ENCODE peak calls at places on chromosomes 5 and 9, in five cellular contexts. One of them, this sample, is unnamed.

GRCh38 chr5:95856501-95856981 is 34.0 kb upstream of the GLRX start:
- DNase-seq in HCT116: no peak
- DNase-seq in suprapubic skin: no peak
- DNase-seq in transverse colon: no peak
- DNase-seq in prostate gland: no peak
- DNase-seq in this sample: no peak

GRCh38 chr5:56840597-56840996 is 25.2 kb downstream of the MAP3K1 start:
- DNase-seq in transverse colon: no peak
- DNase-seq in prostate gland: no peak
- DNase-seq in HCT116: no peak
- DNase-seq in suprapubic skin: no peak
- DNase-seq in this sample: no peak

GRCh38 chr9:18261143-18261542 is 212.8 kb upstream of the ADAMTSL1 start:
- DNase-seq in prostate gland: no peak
- DNase-seq in HCT116: no peak
- DNase-seq in transverse colon: no peak
- DNase-seq in suprapubic skin: no peak
- DNase-seq in this sample: no peak

GRCh38 chr9:110029422-110029814 is 178.5 kb downstream of the C9orf152 start:
- DNase-seq in suprapubic skin: no peak
- DNase-seq in transverse colon: no peak
- DNase-seq in HCT116: no peak
- DNase-seq in prostate gland: no peak
- DNase-seq in this sample: no peak

GRCh38 chr9:129394011-129394919 is 216.2 kb upstream of the IER5L start:
- DNase-seq in transverse colon: no peak
- DNase-seq in HCT116: no peak
- DNase-seq in prostate gland: no peak
- DNase-seq in suprapubic skin: peak; percentile 51
- DNase-seq in this sample: peak; percentile 42

GRCh38 chr5:78698218-78698751 is 49.7 kb upstream of the LHFPL2 start:
- DNase-seq in suprapubic skin: no peak
- DNase-seq in HCT116: no peak
- DNase-seq in prostate gland: no peak
- DNase-seq in transverse colon: no peak
- DNase-seq in this sample: no peak

GRCh38 chr9:87494970-87495471 is 2.6 kb upstream of the DAPK1 start:
- DNase-seq in suprapubic skin: peak; percentile 66
- DNase-seq in transverse colon: peak; percentile 29
- DNase-seq in prostate gland: no peak
- DNase-seq in HCT116: no peak
- DNase-seq in this sample: no peak

GRCh38 chr5:176943816-176944215 is 44.7 kb upstream of the HK3 start:
- DNase-seq in suprapubic skin: no peak
- DNase-seq in transverse colon: no peak
- DNase-seq in HCT116: no peak
- DNase-seq in prostate gland: no peak
- DNase-seq in this sample: no peak

DNA sequence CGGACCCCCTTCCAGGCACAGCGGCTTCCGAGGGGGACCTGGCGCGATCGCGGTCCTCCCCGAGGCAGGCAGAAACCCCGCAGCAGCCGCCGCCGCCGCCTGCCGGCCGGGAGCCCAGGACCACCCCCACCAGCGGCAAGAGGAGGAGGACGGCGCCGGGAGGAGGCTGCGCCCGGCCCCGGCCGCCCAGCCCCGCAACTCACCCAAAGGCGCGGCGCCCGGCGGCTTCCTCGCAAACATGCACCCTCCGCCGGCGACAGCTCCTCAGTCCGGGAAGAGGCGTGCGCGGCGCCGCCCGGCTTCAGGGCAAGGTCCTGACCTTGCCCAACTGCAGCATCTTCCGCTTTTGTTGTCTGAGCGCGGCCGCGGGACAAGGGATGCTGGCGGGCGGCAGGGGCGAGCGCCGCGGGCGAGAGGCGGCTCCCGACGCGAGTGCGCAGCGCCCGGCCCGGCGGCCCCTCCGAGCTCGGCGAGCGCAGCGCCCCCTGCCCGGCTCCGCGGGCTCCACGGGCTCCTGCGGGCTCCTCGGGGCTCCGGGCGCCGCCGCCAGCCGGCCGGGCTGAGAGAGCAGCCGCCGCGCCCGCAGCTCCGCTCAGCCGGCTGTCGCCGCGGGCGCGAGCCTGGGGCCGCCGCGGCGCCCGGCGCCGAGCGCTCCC is 504 bp downstream of the CTNND2 start:
- DNase-seq in prostate gland: no peak
- DNase-seq in HCT116: no peak
- DNase-seq in transverse colon: no peak
- DNase-seq in suprapubic skin: no peak
- DNase-seq in this sample: peak; percentile 82
- TF ChIP-seq POLR2AphosphoS5 in prostate gland: no peak
- TF ChIP-seq POLR2AphosphoS5 in HCT116: no peak
- TF ChIP-seq POLR2AphosphoS5 in transverse colon: no peak
- TF ChIP-seq POLR2AphosphoS5 in suprapubic skin: no peak
- TF ChIP-seq POLR2AphosphoS5 in this sample: peak; percentile 76

GRCh38 chr5:129945031-129945430 is 40.8 kb downstream of the CHSY3 start:
- DNase-seq in HCT116: no peak
- DNase-seq in prostate gland: no peak
- DNase-seq in transverse colon: no peak
- DNase-seq in suprapubic skin: no peak
- DNase-seq in this sample: no peak
- H3K27ac ChIP-seq in HCT116: no peak overlapping the region
- H3K27ac ChIP-seq in prostate gland: no peak overlapping the region
- H3K27ac ChIP-seq in transverse colon: no peak overlapping the region
- H3K27ac ChIP-seq in suprapubic skin: no peak overlapping the region
- H3K27ac ChIP-seq in this sample: no peak overlapping the region

GRCh38 chr5:83044941-83045340 is 32.3 kb downstream of the TMEM167A start:
- DNase-seq in transverse colon: no peak
- DNase-seq in prostate gland: no peak
- DNase-seq in suprapubic skin: no peak
- DNase-seq in HCT116: no peak
- DNase-seq in this sample: no peak

GRCh38 chr5:83048277-83048676 is 28.9 kb downstream of the TMEM167A start:
- DNase-seq in suprapubic skin: no peak
- DNase-seq in prostate gland: no peak
- DNase-seq in transverse colon: no peak
- DNase-seq in HCT116: no peak
- DNase-seq in this sample: no peak

GRCh38 chr5:83050723-83051340 is 26.4 kb downstream of the TMEM167A start:
- DNase-seq in suprapubic skin: no peak
- DNase-seq in transverse colon: no peak
- DNase-seq in prostate gland: no peak
- DNase-seq in HCT116: no peak
- DNase-seq in this sample: no peak

GRCh38 chr5:83048811-83049210 is 28.4 kb downstream of the TMEM167A start:
- DNase-seq in prostate gland: no peak
- DNase-seq in transverse colon: no peak
- DNase-seq in HCT116: no peak
- DNase-seq in suprapubic skin: no peak
- DNase-seq in this sample: no peak

DNA sequence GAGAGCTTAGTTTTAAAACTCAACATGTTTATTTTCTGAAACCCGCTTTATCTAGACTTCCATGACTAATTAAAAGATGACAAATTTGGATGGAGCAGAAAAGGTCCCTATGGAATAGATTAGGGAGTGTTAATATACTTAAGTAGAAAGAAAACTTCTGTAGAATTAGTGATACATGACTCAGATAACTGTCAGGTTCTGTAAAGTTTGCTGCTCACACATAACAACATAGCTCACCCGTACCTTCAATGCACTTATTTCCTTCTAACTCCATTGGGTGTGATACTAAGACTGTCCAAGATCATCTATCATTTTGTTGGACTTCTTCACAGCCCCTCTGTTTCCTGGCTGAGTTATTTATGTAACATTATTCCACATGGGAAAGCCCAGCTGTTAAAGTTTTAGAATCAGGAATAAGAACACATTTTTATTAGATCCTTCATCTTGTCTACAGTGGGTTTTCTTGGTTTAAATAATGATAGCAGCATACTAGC is 27.8 kb downstream of the TMEM167A start:
- DNase-seq in transverse colon: no peak
- DNase-seq in HCT116: no peak
- DNase-seq in suprapubic skin: no peak
- DNase-seq in prostate gland: no peak
- DNase-seq in this sample: no peak
- TF ChIP-seq CTCF in transverse colon: no peak
- TF ChIP-seq CTCF in HCT116: no peak
- TF ChIP-seq CTCF in suprapubic skin: no peak
- TF ChIP-seq CTCF in prostate gland: no peak
- TF ChIP-seq CTCF in this sample: no peak

GRCh38 chr5:148484651-148485050 is 100.9 kb downstream of the FBXO38 start:
- DNase-seq in HCT116: no peak
- DNase-seq in transverse colon: no peak
- DNase-seq in prostate gland: no peak
- DNase-seq in suprapubic skin: no peak
- DNase-seq in this sample: no peak
- TF ChIP-seq POLR2AphosphoS5 in HCT116: no peak
- TF ChIP-seq POLR2AphosphoS5 in transverse colon: no peak
- TF ChIP-seq POLR2AphosphoS5 in prostate gland: no peak
- TF ChIP-seq POLR2AphosphoS5 in suprapubic skin: no peak
- TF ChIP-seq POLR2AphosphoS5 in this sample: no peak

GRCh38 chr5:38228914-38229313 is 29.4 kb upstream of the EGFLAM start:
- DNase-seq in transverse colon: no peak
- DNase-seq in HCT116: no peak
- DNase-seq in prostate gland: no peak
- DNase-seq in suprapubic skin: no peak
- DNase-seq in this sample: no peak
- H3K27ac ChIP-seq in transverse colon: no peak overlapping the region
- H3K27ac ChIP-seq in HCT116: no peak overlapping the region
- H3K27ac ChIP-seq in prostate gland: no peak overlapping the region
- H3K27ac ChIP-seq in suprapubic skin: no peak overlapping the region
- H3K27ac ChIP-seq in this sample: no peak overlapping the region

GRCh38 chr5:12022444-12022843 is 118.2 kb upstream of the CTNND2 start:
- DNase-seq in HCT116: no peak
- DNase-seq in transverse colon: no peak
- DNase-seq in suprapubic skin: no peak
- DNase-seq in prostate gland: no peak
- DNase-seq in this sample: no peak

GRCh38 chr5:12019306-12019705 is 115.1 kb upstream of the CTNND2 start:
- DNase-seq in suprapubic skin: no peak
- DNase-seq in prostate gland: no peak
- DNase-seq in transverse colon: no peak
- DNase-seq in HCT116: no peak
- DNase-seq in this sample: no peak

DNA sequence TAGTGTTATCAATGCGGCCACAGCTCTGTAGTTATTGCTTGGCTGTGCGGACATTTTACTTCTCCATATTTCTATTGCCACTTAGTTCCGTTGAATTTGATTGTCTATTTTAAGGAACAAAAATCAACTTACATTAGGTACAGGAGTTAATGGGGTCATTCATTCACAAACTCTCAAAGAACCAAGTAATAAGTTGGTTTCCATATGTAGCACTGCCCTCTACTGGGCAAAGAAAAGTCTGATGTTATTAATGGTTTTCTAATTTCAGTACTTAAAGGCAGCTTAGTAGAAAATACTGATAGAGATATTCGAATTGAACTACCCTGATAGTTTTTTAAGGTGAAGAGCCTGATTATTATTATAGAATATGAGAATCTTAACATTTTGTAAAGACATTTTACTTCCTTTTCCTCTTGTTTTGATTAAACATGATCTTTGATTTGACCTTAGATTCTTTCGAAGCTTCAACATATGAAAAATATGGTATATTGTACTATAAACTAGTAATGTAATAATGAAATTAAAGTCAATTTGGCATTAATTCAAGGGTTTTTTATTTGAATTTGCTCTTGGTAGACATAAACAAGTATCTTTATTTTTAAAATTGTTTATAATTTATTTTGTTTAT is 119.5 kb upstream of the CTNND2 start:
- DNase-seq in prostate gland: no peak
- DNase-seq in transverse colon: no peak
- DNase-seq in suprapubic skin: no peak
- DNase-seq in HCT116: no peak
- DNase-seq in this sample: no peak
- TF ChIP-seq CTCF in prostate gland: peak; percentile 41
- TF ChIP-seq CTCF in transverse colon: no peak
- TF ChIP-seq CTCF in suprapubic skin: no peak
- TF ChIP-seq CTCF in HCT116: peak; percentile 7
- TF ChIP-seq CTCF in this sample: no peak

DNA sequence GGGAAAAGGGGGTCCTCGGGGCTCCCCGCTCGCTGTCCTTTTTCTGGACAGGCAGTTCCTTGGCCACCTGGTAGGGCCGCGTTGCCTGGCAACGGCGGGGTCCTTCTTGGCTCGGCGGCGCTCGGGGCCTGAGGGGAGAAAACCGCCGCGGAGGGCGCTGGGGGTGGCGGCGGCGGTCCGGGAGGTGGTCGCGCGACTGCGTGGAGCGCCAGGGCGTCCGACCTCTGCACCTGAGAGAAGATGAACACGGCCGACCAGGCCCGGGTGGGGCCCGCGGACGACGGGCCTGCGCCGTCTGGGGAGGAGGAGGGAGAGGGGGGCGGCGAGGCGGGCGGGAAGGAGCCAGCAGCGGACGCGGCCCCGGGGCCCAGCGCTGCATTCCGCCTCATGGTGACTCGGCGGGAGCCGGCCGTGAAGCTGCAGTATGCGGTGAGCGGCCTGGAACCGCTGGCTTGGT is at the start of gene GTF3C4:
- DNase-seq in HCT116: peak; percentile 46
- DNase-seq in suprapubic skin: peak; percentile 91
- DNase-seq in transverse colon: peak; percentile 87
- DNase-seq in prostate gland: peak; percentile 77
- DNase-seq in this sample: peak; percentile 97
- TF ChIP-seq POLR2AphosphoS5 in HCT116: no peak
- TF ChIP-seq POLR2AphosphoS5 in suprapubic skin: no peak
- TF ChIP-seq POLR2AphosphoS5 in transverse colon: peak; percentile 4
- TF ChIP-seq POLR2AphosphoS5 in prostate gland: peak; percentile 67
- TF ChIP-seq POLR2AphosphoS5 in this sample: peak; percentile 78

This sample was measured in spleen.